ENCODE peak calls at places on chromosomes 6 and 20, in four cellular contexts. A is naive thymus-derived CD8-positive, alpha-beta T cell; C is NCI-H1092; D is coronary artery. W is an unnamed sample.

GRCh38 chr6:109457596-109457996 is 2.0 kb upstream of the MICAL1 start:
- DNase-seq in A (no peak), C (no peak), D (no peak), W (peak; percentile 33)

GRCh38 chr6:53699462-53699861 is 33.9 kb upstream of the KLHL31 start:
- DNase-seq in C (no peak), A (no peak), D (no peak), W (no peak)

GRCh38 chr20:1334761-1335160 is 5.8 kb upstream of the SDCBP2 start:
- DNase-seq in C (no peak), A (no peak), D (no peak), W (peak; percentile 63)

GRCh38 chr6:131400054-131400781 is 172.8 kb upstream of the ARG1 start:
- DNase-seq in C (no peak), D (no peak), A (no peak), W (peak; percentile 88)

GRCh38 chr6:56096946-56097345 is 150.4 kb downstream of the COL21A1 start:
- DNase-seq in D (no peak), C (no peak), A (no peak), W (no peak)

GRCh38 chr6:33632603-33633039 is 11.5 kb downstream of the ITPR3 start:
- DNase-seq in C (no peak), D (no peak), A (peak; percentile 51), W (peak; percentile 92)

GRCh38 chr6:108348655-108349349 is 53.9 kb downstream of the AFG1L start:
- DNase-seq in A (no peak), C (no peak), D (no peak), W (no peak)

GRCh38 chr6:13268914-13269532 is 59.3 kb downstream of the TBC1D7 start:
- DNase-seq in A (no peak), D (no peak), C (no peak), W (peak; percentile 71)

GRCh38 chr6:145278163-145278807 is 457.0 kb downstream of the EPM2A start:
- DNase-seq in A (no peak), C (no peak), D (no peak), W (no peak)

GRCh38 chr6:15023448-15023847 is 222.4 kb upstream of the JARID2 start:
- DNase-seq in A (no peak), C (no peak), D (no peak), W (no peak)

GRCh38 chr20:53104889-53105288 is 132.7 kb downstream of the TSHZ2 start:
- DNase-seq in D (no peak), A (no peak), C (no peak), W (no peak)

GRCh38 chr6:31497595-31498476 is at the start of gene MICB:
- DNase-seq in C (no peak), D (peak; percentile 86), A (peak; percentile 83), W (peak; percentile 95)

GRCh38 chr6:147135211-147135672 is 69.0 kb upstream of the STXBP5 start:
- DNase-seq in A (no peak), C (no peak), D (no peak), W (no peak)

GRCh38 chr20:842547-842940 is 9.0 kb downstream of the FAM110A start:
- DNase-seq in C (no peak), D (no peak), A (no peak), W (no peak)

GRCh38 chr6:114344971-114345274 is 2.1 kb upstream of the HS3ST5 start:
- DNase-seq in D (no peak), C (no peak), A (no peak), W (no peak)

GRCh38 chr6:52286798-52287432 is 2.4 kb upstream of the MCM3 start:
- DNase-seq in D (no peak), C (peak; percentile 20), A (peak; percentile 66), W (peak; percentile 79)